ENCODE peak calls at places on chromosome 21, in nine cellular contexts. B is transverse colon, M is HepG2, A is upper lobe of left lung, K is suprapubic skin, R is stomach, Z is K562, H is H1, P is GM12878. T is an unnamed sample.

GRCh38 chr21:46095814-46096595 is 1.9 kb upstream of the COL6A2 start:
- DNase-seq in R (no peak), H (peak; percentile 41), P (no peak), A (no peak), K (no peak), M (no peak), Z (no peak), B (no peak), T (no peak)

GRCh38 chr21:14557413-14557812 is 11.3 kb upstream of the SAMSN1 start:
- DNase-seq in B (no peak), Z (no peak), M (no peak), R (no peak), H (no peak), P (no peak), K (no peak), A (no peak), T (no peak)

GRCh38 chr21:26962516-26963305 is 4.2 kb downstream of the ADAMTS5 start:
- DNase-seq in R (no peak), K (no peak), B (no peak), P (no peak), M (no peak), Z (no peak), H (no peak), A (no peak), T (no peak)

GRCh38 chr21:15701845-15702244 is 27.9 kb upstream of the USP25 start:
- DNase-seq in H (no peak), Z (no peak), R (no peak), P (no peak), B (no peak), M (no peak), A (no peak), K (no peak), T (no peak)

GRCh38 chr21:20302084-20302483 is 696.1 kb upstream of the NCAM2 start:
- DNase-seq in H (no peak), A (no peak), R (no peak), M (no peak), Z (no peak), P (no peak), K (no peak), B (no peak), T (no peak)

GRCh38 chr21:45555251-45555556 is 13.0 kb upstream of the SLC19A1 start:
- DNase-seq in M (no peak), R (no peak), A (no peak), H (no peak), P (no peak), K (no peak), Z (no peak), B (no peak), T (no peak)

GRCh38 chr21:45572231-45572630 is 30.0 kb upstream of the SLC19A1 start:
- DNase-seq in R (peak; percentile 5), K (peak; percentile 45), Z (no peak), B (no peak), A (no peak), P (no peak), H (peak; percentile 40), M (no peak), T (peak; percentile 52)

GRCh38 chr21:45550552-45551210 is 8.4 kb upstream of the SLC19A1 start:
- DNase-seq in K (peak; percentile 59), A (no peak), H (no peak), M (no peak), B (peak; percentile 54), R (no peak), Z (no peak), P (peak; percentile 84), T (peak; percentile 66)

GRCh38 chr21:32298148-32298559 is 501 bp upstream of the MRAP start:
- DNase-seq in B (no peak), M (no peak), R (no peak), Z (no peak), A (no peak), K (peak; percentile 59), P (no peak), H (no peak), T (no peak)

DNA sequence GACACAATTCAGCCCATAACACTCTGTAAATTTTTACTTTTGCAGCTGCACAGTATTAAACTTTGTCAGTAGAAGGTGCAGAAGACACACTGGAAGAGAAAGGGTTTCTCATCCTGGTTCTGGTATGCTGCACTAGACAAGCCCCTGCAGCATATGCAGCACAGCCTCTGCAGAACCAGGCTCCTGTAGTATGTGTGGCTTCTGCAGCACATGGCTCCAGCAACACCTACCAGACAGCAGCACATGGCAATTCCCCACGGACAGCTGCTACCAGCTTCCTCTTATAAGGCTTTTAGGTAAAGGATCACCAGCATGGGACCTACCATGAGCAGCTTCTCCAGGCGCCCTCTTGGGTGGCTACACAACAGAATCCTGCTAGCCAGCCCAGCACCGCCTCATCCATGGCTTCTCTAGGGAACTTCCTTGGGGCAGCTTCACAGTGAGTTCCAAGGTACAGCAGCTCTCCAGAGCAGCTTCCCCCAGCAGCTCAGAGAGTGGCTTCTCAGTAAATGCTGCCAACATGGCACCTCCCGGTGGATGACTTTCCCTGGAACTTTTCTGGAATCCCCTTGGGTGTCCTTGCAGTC is 534.4 kb upstream of the CXADR start:
- DNase-seq in K (no peak), B (no peak), R (no peak), H (no peak), A (no peak), M (no peak), Z (no peak), P (no peak), T (no peak)
- TF ChIP-seq EP300 in K (no peak), B (no peak), R (no peak), H (no peak), A (no peak), M (no peak), Z (no peak), P (no peak), T (no peak)

GRCh38 chr21:41823166-41823565 is 56.0 kb downstream of the PRDM15 start:
- DNase-seq in H (no peak), B (no peak), K (peak; percentile 42), P (no peak), M (no peak), Z (no peak), A (no peak), R (no peak), T (peak; percentile 57)
- TF ChIP-seq POLR2AphosphoS5 in H (no peak), B (no peak), K (no peak), P (no peak), M (no peak), Z (no peak), A (no peak), R (no peak), T (no peak)

GRCh38 chr21:29413683-29414082 is 115.0 kb downstream of the BACH1 start:
- DNase-seq in P (no peak), H (no peak), Z (no peak), A (no peak), M (no peak), B (no peak), R (no peak), K (no peak), T (no peak)

GRCh38 chr21:29418813-29419212 is 120.1 kb downstream of the BACH1 start:
- DNase-seq in Z (no peak), A (no peak), P (peak; percentile 30), K (no peak), B (no peak), M (no peak), R (no peak), H (no peak), T (no peak)

GRCh38 chr21:29419422-29419821 is 120.7 kb downstream of the BACH1 start:
- DNase-seq in Z (no peak), K (no peak), B (no peak), R (no peak), M (no peak), P (no peak), A (no peak), H (no peak), T (no peak)

DNA sequence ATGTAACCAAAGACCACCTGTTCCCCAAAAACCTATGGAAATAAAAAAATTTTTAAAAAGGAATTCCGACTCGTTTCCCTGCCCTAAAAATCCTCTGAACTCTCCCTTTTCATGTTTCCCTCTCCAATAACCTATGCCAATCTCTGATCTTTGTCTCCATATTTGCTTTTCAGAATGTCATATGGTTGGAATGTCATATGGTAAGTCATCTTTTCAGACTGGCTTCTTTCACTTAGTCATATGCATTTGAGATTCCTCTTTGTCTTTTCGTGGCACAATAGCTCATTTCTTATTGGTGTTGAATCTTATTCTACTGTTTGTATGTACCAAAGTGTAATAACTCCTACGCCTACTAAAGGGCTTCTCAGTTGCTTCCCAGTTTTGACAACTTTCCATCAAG is 117.5 kb downstream of the BACH1 start:
- DNase-seq in K (no peak), P (no peak), Z (no peak), A (no peak), R (no peak), H (no peak), B (no peak), M (no peak), T (no peak)
- TF ChIP-seq EP300 in K (no peak), P (no peak), Z (no peak), A (no peak), R (no peak), H (no peak), B (no peak), M (no peak), T (no peak)

DNA sequence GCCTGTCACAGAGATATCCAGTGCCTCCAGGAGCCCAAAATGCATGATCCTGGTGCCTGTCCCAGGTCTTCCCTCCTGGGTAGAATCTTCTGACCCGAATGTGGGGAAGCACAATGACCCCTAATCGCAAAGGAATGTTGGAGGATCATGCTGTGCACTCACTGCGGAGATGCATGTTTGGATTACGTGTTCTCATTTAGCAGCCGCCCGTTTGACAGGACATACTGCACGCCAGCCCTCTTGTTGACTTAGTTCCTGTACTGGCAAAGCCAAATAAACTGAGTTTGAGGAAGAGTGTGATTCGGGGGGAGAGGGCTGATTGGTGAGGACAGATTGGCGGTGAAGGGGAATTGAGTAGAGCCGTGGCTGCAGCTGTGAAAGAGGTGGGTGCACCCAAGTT is 85.9 kb upstream of the SIM2 start:
- DNase-seq in A (no peak), P (no peak), Z (no peak), R (peak; percentile 39), H (no peak), B (no peak), M (peak; percentile 49), K (no peak), T (no peak)
- TF ChIP-seq POLR2AphosphoS5 in A (no peak), P (no peak), Z (no peak), R (no peak), H (no peak), B (no peak), M (no peak), K (no peak), T (no peak)

DNA sequence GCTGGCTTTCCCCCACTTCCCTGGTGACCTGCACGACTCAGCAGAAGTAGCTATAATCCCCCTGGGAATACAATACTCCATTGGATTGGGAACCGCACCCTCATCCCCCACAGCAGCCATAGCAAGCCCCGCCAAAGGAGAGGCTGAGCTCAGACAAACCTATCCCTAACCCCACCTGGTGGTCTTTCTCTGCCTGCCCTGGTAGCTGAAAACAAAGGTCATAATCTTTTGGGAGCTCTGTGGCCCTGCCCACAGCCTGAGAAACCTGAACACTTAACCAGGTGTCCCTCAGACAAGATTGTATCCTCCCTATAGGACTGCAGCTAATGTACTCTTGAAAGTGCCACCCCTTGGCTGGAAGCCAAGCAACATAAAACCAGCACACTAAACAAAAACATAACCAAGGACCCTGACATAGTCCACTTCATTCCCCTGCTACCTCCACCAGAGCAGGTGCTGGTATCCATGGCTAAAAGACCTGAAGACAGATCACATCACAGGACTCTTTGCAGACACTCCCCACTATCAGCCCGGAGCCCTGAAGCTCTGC is 71.6 kb upstream of the RUNX1 start:
- DNase-seq in P (no peak), R (no peak), H (no peak), K (no peak), M (no peak), A (no peak), B (no peak), Z (no peak), T (no peak)
- TF ChIP-seq EP300 in P (no peak), R (no peak), H (no peak), K (no peak), M (no peak), A (no peak), B (no peak), Z (no peak), T (no peak)